ENCODE peak calls at places on chromosomes 13 and 19, in nine cellular contexts. R is tibial nerve; T is AG04449; L is GF-D8; Y is hepatic stellate cell; V is H54; P is mesothelial cell of epicardium; D is adrenal gland; C is activated naive CD4-positive, alpha-beta T cell treated with Interleukin-2 at 50 U/mL for 16 hours. N is an unnamed sample.

GRCh38 chr13:92355213-92355612 is 871.4 kb upstream of the GPC6 start:
- DNase-seq in P (no peak), D (no peak), L (peak; percentile 44), Y (no peak), R (peak; percentile 15), C (no peak), T (no peak), V (no peak), N (peak; percentile 8)

GRCh38 chr13:111577429-111577828 is 257.0 kb downstream of the TEX29 start:
- DNase-seq in C (no peak), V (no peak), L (no peak), D (no peak), R (no peak), Y (no peak), T (no peak), P (no peak), N (no peak)

GRCh38 chr19:4547303-4548237 is 7.7 kb upstream of the LRG1 start:
- DNase-seq in T (no peak), Y (no peak), R (no peak), P (no peak), D (no peak), C (peak; percentile 20), L (no peak), V (no peak), N (no peak)

GRCh38 chr13:113881614-113882265 is 17.9 kb upstream of the GAS6 start:
- DNase-seq in D (peak; percentile 14), L (no peak), T (no peak), C (no peak), V (no peak), R (no peak), P (no peak), Y (no peak), N (no peak)

GRCh38 chr19:29843180-29844051 is 31.6 kb downstream of the CCNE1 start:
- DNase-seq in V (no peak), T (no peak), D (peak; percentile 61), R (peak; percentile 6), C (no peak), L (no peak), Y (peak; percentile 21), P (peak; percentile 54), N (no peak)

GRCh38 chr19:2394054-2394668 is 33.2 kb downstream of the TIMM13 start:
- DNase-seq in D (no peak), C (no peak), P (no peak), Y (peak; percentile 79), T (no peak), R (peak; percentile 10), L (peak; percentile 75), V (no peak), N (no peak)

GRCh38 chr13:75326173-75327131 is 155.5 kb downstream of the TBC1D4 start:
- DNase-seq in D (no peak), C (peak; percentile 63), L (peak; percentile 15), R (no peak), T (no peak), V (no peak), P (no peak), Y (peak; percentile 53), N (peak; percentile 74)

GRCh38 chr13:45584816-45585215 is 30.7 kb downstream of the ERICH6B start:
- DNase-seq in R (no peak), P (no peak), L (no peak), V (no peak), C (no peak), D (no peak), Y (no peak), T (no peak), N (no peak)

GRCh38 chr19:7965259-7965841 is 21.9 kb upstream of the TIMM44 start:
- DNase-seq in T (no peak), D (no peak), R (no peak), P (no peak), Y (no peak), V (no peak), C (no peak), L (no peak), N (no peak)

GRCh38 chr13:21901326-21901725 is 230.5 kb downstream of the FGF9 start:
- DNase-seq in C (no peak), L (no peak), R (no peak), D (no peak), T (no peak), P (no peak), Y (no peak), V (no peak), N (no peak)

GRCh38 chr13:73189365-73189764 is 130.6 kb downstream of the KLF5 start:
- DNase-seq in V (no peak), P (no peak), C (no peak), R (no peak), Y (no peak), D (no peak), T (no peak), L (no peak), N (no peak)

GRCh38 chr13:37617162-37617561 is 18.6 kb upstream of the POSTN start:
- DNase-seq in V (no peak), T (peak; percentile 91), P (no peak), Y (peak; percentile 17), R (no peak), D (no peak), C (no peak), L (no peak), N (no peak)

GRCh38 chr13:78909276-78909675 is 250.3 kb upstream of the OBI1 start:
- DNase-seq in C (no peak), T (no peak), Y (no peak), L (no peak), P (no peak), D (no peak), V (no peak), R (no peak), N (no peak)

GRCh38 chr19:10991076-10991475 is 30.2 kb downstream of the SMARCA4 start:
- DNase-seq in P (no peak), V (no peak), C (no peak), Y (no peak), D (no peak), T (no peak), R (no peak), L (no peak), N (no peak)

GRCh38 chr19:13865578-13866462 is 11.1 kb upstream of the NANOS3 start:
- DNase-seq in P (no peak), D (peak; percentile 48), L (peak; percentile 27), Y (no peak), V (no peak), T (no peak), C (no peak), R (no peak), N (no peak)

GRCh38 chr19:32599736-32600157 is 18.8 kb downstream of the PDCD5 start:
- DNase-seq in T (peak; percentile 24), V (peak; percentile 50), D (peak; percentile 24), L (no peak), P (no peak), Y (peak; percentile 50), R (no peak), C (peak; percentile 21), N (peak; percentile 54)

GRCh38 chr19:33204136-33204973 is 10.2 kb downstream of the LRP3 start:
- DNase-seq in R (no peak), L (no peak), P (no peak), T (no peak), V (no peak), C (no peak), D (no peak), Y (no peak), N (no peak)

GRCh38 chr19:53875602-53876340 is 6.2 kb upstream of the PRKCG start:
- DNase-seq in T (no peak), C (no peak), L (no peak), D (no peak), V (no peak), R (no peak), P (no peak), Y (no peak), N (no peak)

GRCh38 chr19:46907880-46908279 is 47.1 kb downstream of the ARHGAP35 start:
- DNase-seq in P (no peak), D (peak; percentile 36), Y (no peak), R (no peak), V (no peak), C (no peak), T (no peak), L (no peak), N (no peak)

GRCh38 chr19:19531951-19532805 is 3.5 kb downstream of the YJEFN3 start:
- DNase-seq in P (peak; percentile 90), V (no peak), L (peak; percentile 4), Y (peak; percentile 98), R (peak; percentile 89), T (no peak), C (peak; percentile 88), D (peak; percentile 86), N (peak; percentile 61)

GRCh38 chr19:38152461-38153379 is 71.3 kb downstream of the DPF1 start:
- DNase-seq in Y (no peak), R (no peak), C (no peak), D (no peak), V (peak; percentile 95), L (no peak), T (no peak), P (no peak), N (no peak)

GRCh38 chr19:39997595-39998216 is 846 bp downstream of the ZNF546 start:
- DNase-seq in D (no peak), R (no peak), C (peak; percentile 17), P (no peak), L (no peak), T (no peak), V (no peak), Y (no peak), N (no peak)

GRCh38 chr13:39734952-39735351 is 79.5 kb downstream of the COG6 start:
- DNase-seq in T (no peak), C (no peak), L (no peak), D (no peak), Y (no peak), R (no peak), P (no peak), V (no peak), N (no peak)

GRCh38 chr19:10471909-10472308 is 31.2 kb downstream of the KEAP1 start:
- DNase-seq in P (no peak), V (no peak), R (no peak), C (no peak), D (no peak), Y (no peak), L (peak; percentile 36), T (no peak), N (peak; percentile 42)

GRCh38 chr13:102138635-102139225 is 263.1 kb downstream of the FGF14 start:
- DNase-seq in T (no peak), V (no peak), Y (no peak), D (no peak), P (no peak), R (no peak), C (no peak), L (no peak), N (no peak)

GRCh38 chr13:49667773-49668172 is 23.5 kb downstream of the EBPL start:
- DNase-seq in V (peak; percentile 68), R (no peak), P (no peak), T (no peak), D (no peak), Y (no peak), C (no peak), L (no peak), N (no peak)

GRCh38 chr13:98411617-98412310 is 165.1 kb downstream of the STK24 start:
- DNase-seq in T (no peak), D (peak; percentile 45), L (no peak), P (no peak), Y (no peak), R (peak; percentile 31), V (no peak), C (no peak), N (no peak)